ENCODE peak calls at places on chromosomes 16 and 17, in five cellular contexts. X is heart right ventricle, C is lung, W is DND-41, B is osteoblast. R is an unnamed sample.

GRCh38 chr16:68499011-68499410 is 40.1 kb upstream of the ZFP90 start:
- DNase-seq in B (no peak), C (no peak), W (peak; percentile 65), X (no peak), R (no peak)

GRCh38 chr16:58306327-58306726 is 11.5 kb upstream of the PRSS54 start:
- DNase-seq in X (no peak), B (no peak), W (peak; percentile 59), C (no peak), R (no peak)

GRCh38 chr17:34826332-34826731 is 134.9 kb downstream of the CCT6B start:
- DNase-seq in C (no peak), W (no peak), X (no peak), B (no peak), R (no peak)

GRCh38 chr17:33642002-33642401 is 348.9 kb upstream of the ASIC2 start:
- DNase-seq in B (no peak), X (no peak), W (no peak), C (no peak), R (no peak)

GRCh38 chr16:70788668-70789161 is 12.2 kb downstream of the VAC14 start:
- DNase-seq in C (no peak), B (peak; percentile 77), X (no peak), W (no peak), R (no peak)

GRCh38 chr17:49952209-49952911 is 16.6 kb upstream of the DLX4 start:
- DNase-seq in B (peak; percentile 95), C (peak; percentile 81), X (peak; percentile 68), W (peak; percentile 61), R (peak; percentile 55)

GRCh38 chr16:46830902-46831647 is at the start of gene C16orf87:
- DNase-seq in X (peak; percentile 94), C (peak; percentile 92), B (peak; percentile 99), W (peak; percentile 92), R (peak; percentile 92)

GRCh38 chr17:41919165-41919817 is 540 bp upstream of the ACLY start:
- DNase-seq in B (peak; percentile 19), C (no peak), X (no peak), W (no peak), R (no peak)

GRCh38 chr17:70225272-70225671 is 55.9 kb downstream of the KCNJ2 start:
- DNase-seq in B (no peak), C (no peak), W (no peak), X (no peak), R (no peak)

GRCh38 chr17:30594223-30594952 is 117.2 kb downstream of the GOSR1 start:
- DNase-seq in C (no peak), B (no peak), X (no peak), W (no peak), R (no peak)

GRCh38 chr17:7436556-7437368 is 1.5 kb downstream of the TMEM102 start:
- DNase-seq in W (peak; percentile 57), X (peak; percentile 83), B (peak; percentile 98), C (peak; percentile 76), R (peak; percentile 75)

GRCh38 chr16:30760577-30761426 is 1.1 kb downstream of the CFAP119 start:
- DNase-seq in C (no peak), X (no peak), B (peak; percentile 83), W (no peak), R (no peak)

GRCh38 chr17:20121359-20122235 is 112.4 kb downstream of the SPECC1 start:
- DNase-seq in C (peak; percentile 53), W (peak; percentile 59), B (peak; percentile 82), X (peak; percentile 47), R (peak; percentile 60)

GRCh38 chr17:21039839-21040575 is 2.8 kb downstream of the USP22 start:
- DNase-seq in B (no peak), X (no peak), C (no peak), W (peak; percentile 24), R (no peak)

GRCh38 chr16:29141586-29142324 is 156.9 kb downstream of the LAT start:
- DNase-seq in B (no peak), X (no peak), W (no peak), C (no peak), R (no peak)

GRCh38 chr17:3963214-3964201 is 729 bp downstream of the ATP2A3 start:
- DNase-seq in B (peak; percentile 78), X (no peak), C (no peak), W (peak; percentile 97), R (no peak)

GRCh38 chr16:2250652-2251280 is 621 bp downstream of the ECI1 start:
- DNase-seq in C (no peak), B (no peak), W (no peak), X (no peak), R (no peak)

GRCh38 chr17:69232650-69233049 is 4.0 kb upstream of the ABCA10 start:
- DNase-seq in C (no peak), X (no peak), W (no peak), B (no peak), R (no peak)

DNA sequence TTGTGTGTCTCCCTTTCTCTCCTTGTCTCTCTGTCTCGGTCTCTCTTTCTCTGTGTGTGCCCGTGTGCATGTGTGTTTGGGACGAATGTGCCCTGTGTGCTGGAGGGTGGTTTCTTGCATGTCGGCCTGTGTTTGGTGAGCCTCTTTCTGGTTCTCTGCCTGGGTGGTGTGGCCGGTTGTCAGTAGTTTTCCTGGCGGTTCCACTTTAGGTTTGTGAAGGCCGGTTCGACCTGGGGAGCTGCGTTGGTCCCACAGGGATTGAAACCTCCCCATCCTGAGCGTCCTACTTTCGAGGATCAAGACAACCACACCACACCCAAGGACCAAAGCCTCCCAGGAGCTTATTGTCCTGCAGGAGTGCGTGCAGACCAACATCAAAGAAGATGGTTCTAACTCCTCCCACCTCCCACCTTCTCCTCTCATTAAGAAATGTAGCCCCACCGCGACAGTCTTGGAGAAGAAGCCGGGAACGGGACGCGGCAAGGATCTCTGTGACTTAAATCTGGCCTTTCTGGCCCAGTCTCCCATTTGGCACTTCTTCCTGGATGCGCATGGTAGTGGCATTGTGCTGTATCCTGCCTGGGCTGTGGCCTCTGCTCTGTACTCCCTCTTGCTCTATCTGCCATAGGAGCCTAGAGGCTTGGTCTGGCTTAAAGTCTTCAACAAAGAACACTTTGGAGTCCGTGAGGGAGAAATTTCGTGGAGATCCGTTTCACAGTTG is 1685.0 kb downstream of the TP53TG3F start:
- DNase-seq in X (no peak), C (no peak), W (no peak), B (no peak), R (no peak)
- H3K9me3 ChIP-seq in X (peaks cover 92% of the 10 kb centered on the region), C (no peaks in the 10 kb centered on the region), W (peaks cover 33% of the 10 kb centered on the region), B (no peaks in the 10 kb centered on the region), R (no peaks in the 10 kb centered on the region)

GRCh38 chr16:23899869-23900268 is 64.1 kb downstream of the PRKCB start:
- DNase-seq in C (no peak), W (no peak), B (no peak), X (no peak), R (no peak)

GRCh38 chr16:23903001-23903414 is 67.2 kb downstream of the PRKCB start:
- DNase-seq in X (no peak), W (no peak), B (no peak), C (no peak), R (no peak)

GRCh38 chr16:23902223-23903000 is 66.6 kb downstream of the PRKCB start:
- DNase-seq in B (no peak), C (no peak), W (no peak), X (no peak), R (no peak)

GRCh38 chr16:23900480-23901177 is 64.8 kb downstream of the PRKCB start:
- DNase-seq in C (no peak), X (no peak), W (no peak), B (no peak), R (no peak)

DNA sequence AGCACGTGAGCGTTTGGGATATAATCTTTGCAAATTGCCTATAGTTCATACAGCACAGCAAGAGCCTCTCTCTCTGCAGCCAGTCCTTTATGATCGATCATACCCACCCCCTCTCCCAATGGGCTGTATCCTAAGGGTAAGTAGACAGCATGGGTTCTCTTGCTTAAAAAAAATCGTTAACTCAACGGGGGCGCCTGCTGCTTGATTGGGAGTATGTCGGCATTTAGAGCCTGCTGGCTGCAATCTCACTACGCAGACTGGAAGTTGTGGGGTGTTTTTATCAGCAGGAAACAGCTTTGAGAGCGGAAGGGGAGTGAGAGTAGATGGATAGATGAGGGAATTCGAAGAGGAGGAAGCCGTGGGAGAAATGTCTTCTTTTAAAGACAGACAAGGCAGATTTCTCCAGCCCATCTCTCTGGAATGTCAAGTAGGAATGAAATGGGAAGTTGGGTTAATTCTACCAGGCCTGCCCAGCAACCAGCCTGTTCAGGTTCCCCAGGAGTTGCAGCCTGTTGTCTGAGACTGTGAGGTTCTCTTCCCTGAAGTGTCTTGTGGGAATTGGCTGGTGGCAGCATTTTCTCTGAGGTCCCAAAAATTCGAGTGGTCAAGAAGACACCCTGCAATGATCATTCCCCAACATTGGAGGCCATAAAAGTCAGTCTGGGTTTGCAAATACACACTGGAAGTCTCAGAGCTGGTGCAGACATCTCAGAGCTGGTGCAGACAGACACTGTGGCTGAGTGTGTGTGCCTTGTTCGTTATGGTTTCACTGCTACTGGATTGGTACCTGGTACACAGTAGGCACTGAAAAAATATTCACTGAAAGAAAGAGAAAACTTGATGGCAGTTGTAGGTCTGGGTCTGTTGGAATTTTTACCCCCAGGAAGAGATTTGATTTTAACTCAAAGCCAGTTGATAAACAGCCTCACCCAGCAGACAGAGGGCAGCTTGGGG is 65.7 kb downstream of the PRKCB start:
- DNase-seq in W (peak; percentile 29), B (no peak), X (no peak), C (no peak), R (no peak)
- H3K4me1 ChIP-seq in W (peaks cover 49% of the 10 kb centered on the region), B (no peaks in the 10 kb centered on the region), X (peaks cover 23% of the 10 kb centered on the region), C (no peaks in the 10 kb centered on the region), R (no peaks in the 10 kb centered on the region)

GRCh38 chr16:75172578-75172977 is 24.3 kb downstream of the ZFP1 start:
- DNase-seq in X (no peak), W (no peak), B (no peak), C (no peak), R (no peak)
- H3K9me3 ChIP-seq in X (peaks cover 100% of the 10 kb centered on the region), W (peaks cover 51% of the 10 kb centered on the region), B (peaks cover 39% of the 10 kb centered on the region), C (peaks cover 31% of the 10 kb centered on the region), R (peaks cover 19% of the 10 kb centered on the region)

DNA sequence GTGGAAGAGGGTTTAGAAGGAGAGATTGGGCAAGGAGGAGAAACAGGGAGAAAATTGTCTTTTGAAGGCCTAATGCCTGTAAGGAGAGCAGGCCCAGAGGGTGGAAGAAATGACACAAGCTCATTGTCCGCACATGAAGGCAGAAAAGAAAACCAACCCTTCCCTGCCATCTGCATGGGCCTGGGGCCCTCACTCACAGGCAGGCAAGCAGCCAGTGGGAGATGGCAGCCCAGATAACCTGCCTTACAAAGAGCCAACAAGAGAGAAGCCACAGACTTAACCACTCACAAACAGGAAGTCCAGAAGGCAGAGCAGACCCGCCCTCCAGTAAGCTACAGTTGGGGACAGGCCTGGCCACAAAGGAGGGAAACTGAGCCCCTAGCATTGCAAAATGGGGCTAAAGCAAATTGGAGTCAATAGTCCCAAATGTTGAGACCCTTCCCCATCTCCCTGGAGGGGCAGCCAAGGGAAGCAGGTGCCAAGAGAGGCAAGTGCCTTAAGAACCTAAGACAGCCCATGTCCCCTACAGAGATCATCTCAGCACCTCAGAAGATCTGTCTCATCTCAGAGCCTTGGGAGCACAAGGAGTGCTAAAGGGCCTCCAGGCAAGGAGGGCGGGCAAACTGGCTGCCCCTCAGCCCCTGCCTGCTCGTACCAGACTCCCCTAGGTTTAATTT is 7.3 kb upstream of the TSPOAP1 start:
- DNase-seq in X (no peak), B (peak; percentile 83), W (peak; percentile 94), C (no peak), R (no peak)
- H3K4me1 ChIP-seq in X (peaks cover 74% of the 10 kb centered on the region), B (peaks cover 36% of the 10 kb centered on the region), W (peaks cover 73% of the 10 kb centered on the region), C (no peaks in the 10 kb centered on the region), R (no peaks in the 10 kb centered on the region)

GRCh38 chr16:50606431-50607050 is 58.3 kb downstream of the NKD1 start:
- DNase-seq in X (no peak), C (no peak), W (no peak), B (no peak), R (no peak)
- H3K9me3 ChIP-seq in X (no peaks in the 10 kb centered on the region), C (no peaks in the 10 kb centered on the region), W (no peaks in the 10 kb centered on the region), B (no peaks in the 10 kb centered on the region), R (no peaks in the 10 kb centered on the region)

R was measured in uterus.